ENCODE peak calls at places on chromosomes 4 and X, in four cellular contexts. P is right lobe of liver, Z is adrenal gland, F is A549. T is an unnamed sample. For H3K4me1, the result is how much of the 10 kb centered on the place peaks cover.

GRCh38 chrX:41110801-41111625 is 25.8 kb downstream of the USP9X start:
- DNase-seq in P (no peak), Z (no peak), F (no peak), T (no peak)

GRCh38 chr4:3786196-3786869 is 20.1 kb downstream of the ADRA2C start:
- DNase-seq in P (peak), Z (peak), F (peak), T (no peak)

GRCh38 chr4:2796261-2797187 is 3.6 kb downstream of the SH3BP2 start:
- DNase-seq in P (peak), Z (peak), F (no peak), T (peak)

GRCh38 chr4:78200004-78200403 is 142.9 kb downstream of the FRAS1 start:
- DNase-seq in P (no peak), Z (no peak), F (no peak), T (no peak)

GRCh38 chr4:36010531-36010930 is 233.8 kb downstream of the ARAP2 start:
- DNase-seq in P (no peak), Z (no peak), F (no peak), T (no peak)

GRCh38 chr4:40289366-40290188 is 45.6 kb upstream of the CHRNA9 start:
- DNase-seq in P (no peak), Z (no peak), F (no peak), T (no peak)

GRCh38 chr4:47749858-47750257 is 88.0 kb downstream of the CORIN start:
- DNase-seq in P (no peak), Z (no peak), F (no peak), T (no peak)

GRCh38 chrX:144388738-144389137 is 504.9 kb downstream of the UBE2NL start:
- DNase-seq in P (no peak), Z (no peak), F (no peak), T (no peak)

GRCh38 chr4:21470531-21470930 is 478.0 kb downstream of the KCNIP4 start:
- DNase-seq in P (no peak), Z (peak), F (no peak), T (no peak)

GRCh38 chr4:128823025-128823661 is 13.6 kb downstream of the JADE1 start:
- DNase-seq in P (no peak), Z (no peak), F (peak), T (no peak)

GRCh38 chrX:3545901-3546300 is 167.5 kb downstream of the PRKX start:
- DNase-seq in P (no peak), Z (no peak), F (no peak), T (no peak)

DNA sequence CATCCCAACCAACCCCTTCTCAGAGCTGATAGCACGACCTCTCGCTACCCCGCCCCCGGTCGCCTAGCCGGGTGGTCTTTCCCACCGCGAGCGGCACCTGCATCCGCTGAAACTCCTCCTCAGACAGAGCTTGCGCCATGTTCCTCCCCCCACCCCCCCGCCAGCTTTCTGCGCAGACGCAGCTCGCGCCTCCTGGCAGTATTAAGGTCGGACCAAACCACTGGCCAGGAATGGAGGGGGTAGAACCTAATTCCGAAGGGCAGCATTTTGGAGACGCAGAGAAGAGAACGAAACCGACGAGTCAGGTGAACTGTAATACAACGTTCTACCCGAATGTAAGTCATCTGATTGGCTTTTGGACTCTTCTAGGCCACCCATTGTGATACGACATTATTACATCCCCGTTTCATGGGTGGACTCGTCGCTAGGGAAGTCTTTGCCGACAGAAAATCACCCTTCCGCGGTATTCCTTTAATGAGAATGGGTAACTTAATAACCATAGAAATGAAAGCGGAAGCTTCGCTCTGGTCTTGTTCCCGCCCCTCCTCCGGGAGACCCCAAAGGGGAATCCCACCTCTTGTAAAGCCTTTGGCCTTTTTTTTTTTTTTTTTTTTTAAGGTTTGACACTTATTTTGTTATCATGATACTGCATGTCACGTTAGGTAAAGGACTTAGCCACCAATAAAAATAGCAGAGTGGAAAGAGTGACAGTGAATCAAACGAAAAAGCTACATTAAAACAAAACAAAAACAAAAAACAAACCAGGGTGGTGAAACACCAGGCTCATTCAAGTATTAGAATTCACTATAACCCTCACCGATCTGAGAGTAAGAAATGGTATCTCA is at the start of gene GRIPAP1:
- DNase-seq in P (peak), Z (peak), F (peak), T (peak)
- TF ChIP-seq POLR2A in P (peak), Z (peak), F (peak), T (no peak)

DNA sequence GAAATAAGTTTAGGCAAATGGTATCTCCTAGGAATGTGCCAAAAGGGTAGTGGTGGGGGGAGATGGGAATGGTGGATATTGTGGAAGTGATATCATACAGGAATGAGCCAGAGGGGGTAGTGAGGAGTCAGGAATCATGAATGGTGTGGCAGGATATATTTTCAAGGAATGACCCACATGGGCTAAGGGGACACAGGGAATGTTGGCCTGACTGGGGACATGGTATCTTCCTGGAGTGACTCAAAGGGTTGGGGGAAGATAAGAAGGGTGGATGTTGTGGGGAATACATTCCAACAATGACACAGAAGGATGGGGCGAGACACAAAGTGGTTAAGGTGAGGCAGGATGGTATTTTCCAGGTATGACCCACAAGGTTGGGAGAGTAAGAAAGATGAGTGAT is 60.6 kb downstream of the MAOA start:
- DNase-seq in P (no peak), Z (no peak), F (no peak), T (no peak)
- H3K4me1 ChIP-seq in P (under half), Z (under half), F (under half), T (under half)

GRCh38 chr4:79516114-79516513 is 108.1 kb upstream of the GK2 start:
- DNase-seq in P (no peak), Z (no peak), F (no peak), T (no peak)
- TF ChIP-seq POLR2A in P (no peak), Z (no peak), F (no peak), T (no peak)

GRCh38 chr4:16230308-16230707 is 4.0 kb upstream of the TAPT1 start:
- DNase-seq in P (no peak), Z (no peak), F (no peak), T (no peak)
- H3K4me1 ChIP-seq in P (under half), Z (half or more), F (under half), T (under half)

DNA sequence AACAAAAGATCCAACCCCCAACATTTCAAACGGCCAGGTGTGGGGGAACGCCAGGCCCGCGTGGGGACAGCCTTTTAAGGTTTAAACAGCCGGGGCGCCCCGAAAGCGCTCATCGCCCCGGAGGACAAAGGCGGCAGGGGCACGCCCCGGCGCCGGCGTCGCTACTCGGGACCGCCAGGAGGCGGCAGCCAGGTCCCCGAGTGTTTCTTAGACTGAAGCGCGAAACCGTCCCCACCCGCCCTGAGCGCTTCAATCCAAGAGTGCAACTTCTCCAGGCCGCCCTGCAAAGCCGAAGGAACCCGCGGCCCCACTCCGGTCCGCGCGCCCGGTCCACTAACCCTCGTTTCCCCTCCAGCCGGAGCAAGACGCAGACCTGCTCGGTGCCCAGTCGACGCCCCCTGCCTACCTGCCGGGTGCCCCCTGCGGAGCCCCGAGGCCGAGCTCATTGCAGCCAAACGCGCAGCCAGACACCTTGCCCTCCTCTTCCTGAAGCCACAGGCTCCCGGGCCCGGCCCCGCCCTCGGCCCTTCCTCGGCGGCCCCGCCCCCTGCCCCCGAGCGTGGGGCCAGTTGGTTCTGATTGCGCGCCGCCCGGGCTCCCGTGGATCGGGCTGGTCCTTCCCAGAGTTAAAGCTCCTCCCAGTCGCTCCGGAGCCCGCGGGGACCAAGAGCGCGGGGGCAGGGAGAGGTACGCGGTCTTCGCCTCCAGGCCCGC is at the start of gene CASP6:
- DNase-seq in P (peak), Z (peak), F (peak), T (peak)
- TF ChIP-seq POLR2A in P (peak), Z (peak), F (peak), T (peak)

GRCh38 chr4:147736458-147736857 is 4.6 kb downstream of the ARHGAP10 start:
- DNase-seq in P (no peak), Z (no peak), F (peak), T (no peak)

GRCh38 chr4:147737623-147738022 is 5.7 kb downstream of the ARHGAP10 start:
- DNase-seq in P (no peak), Z (no peak), F (no peak), T (no peak)

GRCh38 chr4:147739239-147739823 is 7.4 kb downstream of the ARHGAP10 start:
- DNase-seq in P (no peak), Z (no peak), F (no peak), T (no peak)

GRCh38 chr4:147741190-147741788 is 9.4 kb downstream of the ARHGAP10 start:
- DNase-seq in P (no peak), Z (no peak), F (no peak), T (no peak)

DNA sequence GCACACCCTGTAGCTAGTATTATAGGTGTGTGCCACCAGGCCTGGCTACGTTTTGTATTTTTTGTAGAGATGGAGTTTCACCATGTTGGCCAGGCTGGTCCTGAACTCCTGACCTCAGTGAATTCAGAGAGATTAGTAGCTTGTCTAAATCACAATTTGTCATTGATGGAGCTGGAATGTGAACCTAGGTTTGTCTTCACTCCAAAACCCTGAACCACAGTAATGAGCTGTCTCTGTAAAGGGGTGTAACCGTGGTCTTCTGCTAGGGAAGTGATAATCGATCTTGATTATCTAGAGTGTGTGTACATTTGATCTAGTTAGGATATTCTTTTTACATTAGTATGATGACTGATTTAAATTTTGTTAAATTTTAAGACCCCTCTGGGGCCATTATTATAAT is 8.3 kb downstream of the ARHGAP10 start:
- DNase-seq in P (no peak), Z (no peak), F (no peak), T (no peak)
- H3K4me1 ChIP-seq in P (under half), Z (under half), F (under half), T (under half)